ENCODE peak calls at places on chromosomes 4 and X, in six cellular contexts. A is dorsolateral prefrontal cortex, I is hepatocyte, D is IMR-90, C is foreskin fibroblast, F is psoas muscle. P is an unnamed sample.

GRCh38 chrX:123745511-123745910 is 12.7 kb upstream of the THOC2 start:
- DNase-seq in I (no peak), F (no peak), A (no peak), D (no peak), C (no peak), P (no peak)

GRCh38 chr4:115165503-115165902 is 52.1 kb upstream of the NDST4 start:
- DNase-seq in I (no peak), F (no peak), A (no peak), D (no peak), C (no peak), P (no peak)

GRCh38 chrX:39982927-39983326 is 114.8 kb downstream of the BCOR start:
- DNase-seq in I (no peak), F (no peak), A (no peak), D (no peak), C (no peak), P (no peak)

GRCh38 chrX:40496728-40497127 is 84.0 kb upstream of the ATP6AP2 start:
- DNase-seq in C (no peak), F (no peak), D (peak), I (peak), A (peak), P (peak)

GRCh38 chr4:37431417-37431743 is 186.8 kb downstream of the NWD2 start:
- DNase-seq in C (no peak), D (no peak), I (peak), A (no peak), F (no peak), P (no peak)

GRCh38 chr4:89204624-89205023 is 93.3 kb downstream of the TIGD2 start:
- DNase-seq in I (no peak), D (no peak), A (no peak), C (peak), F (no peak), P (no peak)

GRCh38 chr4:107037188-107037587 is 1.1 kb upstream of the DKK2 start:
- DNase-seq in D (peak), F (peak), I (peak), A (peak), C (peak), P (peak)

GRCh38 chr4:139214039-139214534 is 37.1 kb upstream of the ELF2 start:
- DNase-seq in I (no peak), F (peak), A (no peak), C (no peak), D (no peak), P (no peak)

GRCh38 chrX:109498434-109498833 is 16.5 kb upstream of the GUCY2F start:
- DNase-seq in A (no peak), C (no peak), I (no peak), F (no peak), D (no peak), P (no peak)

GRCh38 chr4:183409956-183410355 is 34.5 kb upstream of the CDKN2AIP start:
- DNase-seq in D (no peak), I (peak), A (no peak), C (no peak), F (no peak), P (no peak)

GRCh38 chr4:36734296-36734695 is 452.9 kb downstream of the DTHD1 start:
- DNase-seq in F (no peak), C (no peak), A (no peak), I (no peak), D (no peak), P (no peak)

GRCh38 chr4:109075617-109076016 is 226.8 kb downstream of the COL25A1 start:
- DNase-seq in I (no peak), A (no peak), D (no peak), F (no peak), C (no peak), P (no peak)

GRCh38 chrX:33840176-33840575 is 291.9 kb downstream of the FAM47A start:
- DNase-seq in F (no peak), D (no peak), I (peak), A (no peak), C (no peak), P (no peak)

GRCh38 chr4:126465341-126465740 is 1150.6 kb downstream of the FAT4 start:
- DNase-seq in F (no peak), I (no peak), D (peak), C (no peak), A (no peak), P (no peak)

GRCh38 chrX:108304210-108304609 is 134.0 kb downstream of the COL4A6 start:
- DNase-seq in I (no peak), F (no peak), C (no peak), A (no peak), D (peak), P (no peak)

GRCh38 chr4:122003335-122003734 is 51.5 kb upstream of the TRPC3 start:
- DNase-seq in I (peak), F (peak), C (no peak), A (no peak), D (no peak), P (no peak)

GRCh38 chrX:37755073-37755472 is 24.8 kb upstream of the CYBB start:
- DNase-seq in A (no peak), C (no peak), F (no peak), I (no peak), D (no peak), P (no peak)

GRCh38 chr4:113293673-113294072 is 244.2 kb downstream of the ANK2 start:
- DNase-seq in D (no peak), F (no peak), C (no peak), A (no peak), I (no peak), P (peak)

GRCh38 chr4:13543648-13544555 is at the start of gene NKX3-2:
- DNase-seq in F (no peak), A (no peak), D (peak), I (peak), C (peak), P (no peak)

GRCh38 chrX:136205882-136206281 is 45.3 kb downstream of the MAP7D3 start:
- DNase-seq in I (no peak), A (no peak), F (no peak), C (no peak), D (no peak), P (no peak)

GRCh38 chr4:101563126-101563525 is 215.8 kb upstream of the PPP3CA start:
- DNase-seq in F (no peak), I (no peak), D (no peak), C (no peak), A (no peak), P (no peak)

GRCh38 chr4:80172203-80172602 is 25.1 kb upstream of the PRDM8 start:
- DNase-seq in I (no peak), F (no peak), D (no peak), C (no peak), A (no peak), P (no peak)

GRCh38 chr4:16583764-16584163 is 314.7 kb downstream of the LDB2 start:
- DNase-seq in I (no peak), D (peak), F (no peak), A (no peak), C (no peak), P (no peak)

DNA sequence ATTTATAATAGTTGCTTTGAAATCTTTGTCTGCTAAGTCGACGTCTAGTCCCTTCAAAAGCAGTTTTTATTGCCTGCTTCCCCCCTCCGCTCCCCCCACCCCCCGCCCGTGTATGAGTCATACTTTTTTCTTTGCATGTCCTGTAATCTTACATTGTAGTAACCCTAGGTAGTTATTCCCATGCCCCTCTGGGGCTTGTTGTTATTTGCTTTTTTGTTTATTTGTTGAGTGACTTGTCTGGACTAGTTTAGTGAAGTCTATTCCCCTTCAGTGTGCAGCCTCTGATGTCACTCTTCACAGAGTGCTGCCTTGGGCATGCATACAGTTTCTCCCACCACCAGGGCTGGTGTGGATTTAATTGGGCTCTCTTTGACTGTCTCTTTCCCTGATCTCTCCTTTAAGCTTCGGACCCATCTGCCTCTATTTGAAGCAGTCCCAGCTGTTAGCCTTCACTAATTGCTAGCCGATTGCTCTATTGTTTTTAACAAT is 86.2 kb downstream of the PPEF1 start:
- DNase-seq in D (no peak), F (no peak), A (no peak), I (peak), C (no peak), P (no peak)
- TF ChIP-seq CTCF in D (no peak), F (no peak), A (no peak), I (no peak), C (no peak), P (no peak)

GRCh38 chrX:36683507-36683906 is 324.7 kb upstream of the FAM47C start:
- DNase-seq in D (no peak), F (no peak), I (no peak), A (no peak), C (no peak), P (no peak)

DNA sequence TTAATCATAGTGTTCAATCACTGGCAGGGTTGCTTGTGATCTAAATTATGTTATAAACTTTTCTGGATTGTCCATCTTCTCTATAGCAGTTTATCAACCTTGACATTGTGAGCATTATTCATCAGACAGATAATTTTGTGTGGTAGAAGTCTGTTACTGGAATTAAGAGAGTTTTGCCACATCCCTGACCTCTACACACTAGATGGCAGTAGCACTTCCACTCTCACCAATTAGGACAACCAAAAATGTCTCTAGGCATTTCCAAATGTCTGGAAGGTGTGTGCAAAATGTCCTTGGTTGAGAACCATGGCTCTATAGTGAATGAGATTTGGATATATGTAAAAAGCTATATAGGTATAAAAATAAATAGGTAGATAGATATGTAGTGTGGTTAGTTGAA is 324.1 kb upstream of the FAM47C start:
- DNase-seq in A (no peak), I (no peak), C (no peak), D (no peak), F (no peak), P (no peak)
- TF ChIP-seq CTCF in A (no peak), I (no peak), C (no peak), D (no peak), F (no peak), P (no peak)

GRCh38 chr4:71553605-71554004 is 214.8 kb downstream of the SLC4A4 start:
- DNase-seq in F (no peak), C (no peak), A (no peak), I (peak), D (peak), P (peak)
- TF ChIP-seq CTCF in F (peak), C (peak), A (peak), I (peak), D (peak), P (peak)

GRCh38 chr4:24032371-24032989 is 142.6 kb upstream of the PPARGC1A start:
- DNase-seq in C (no peak), A (no peak), F (no peak), I (peak), D (peak), P (no peak)
- TF ChIP-seq CTCF in C (no peak), A (no peak), F (peak), I (peak), D (no peak), P (no peak)

GRCh38 chr4:8191136-8191747 is 7.8 kb upstream of the SH3TC1 start:
- DNase-seq in A (peak), C (no peak), I (no peak), F (peak), D (peak), P (no peak)

GRCh38 chr4:8194306-8195242 is 4.5 kb upstream of the SH3TC1 start:
- DNase-seq in D (no peak), F (no peak), C (no peak), A (no peak), I (no peak), P (no peak)

GRCh38 chr4:8195431-8195830 is 3.7 kb upstream of the SH3TC1 start:
- DNase-seq in C (no peak), F (no peak), A (no peak), I (no peak), D (no peak), P (no peak)

GRCh38 chr4:8195841-8196460 is 3.1 kb upstream of the SH3TC1 start:
- DNase-seq in I (no peak), D (no peak), A (no peak), C (no peak), F (no peak), P (no peak)

GRCh38 chr4:8192748-8193738 is 6.0 kb upstream of the SH3TC1 start:
- DNase-seq in D (peak), I (peak), C (peak), F (peak), A (peak), P (no peak)
- TF ChIP-seq CTCF in D (peak), I (peak), C (peak), F (peak), A (peak), P (peak)

GRCh38 chrX:150182176-150182575 is 180.9 kb upstream of the MAMLD1 start:
- DNase-seq in F (no peak), D (peak), A (no peak), I (no peak), C (no peak), P (no peak)
- TF ChIP-seq CTCF in F (no peak), D (no peak), A (no peak), I (no peak), C (no peak), P (no peak)

GRCh38 chrX:20680998-20681397 is 414.3 kb upstream of the RPS6KA3 start:
- DNase-seq in I (no peak), F (no peak), D (no peak), C (peak), A (no peak), P (no peak)
- TF ChIP-seq CTCF in I (no peak), F (no peak), D (no peak), C (no peak), A (no peak), P (no peak)